ENCODE peak calls at places on chromosomes 7 and 10, in four cellular contexts. One of them, this sample, is unnamed.

GRCh38 chr7:155543011-155543881 is 3.1 kb downstream of the CNPY1 start:
- DNase-seq in right cardiac atrium: no peak
- DNase-seq in heart right ventricle: no peak
- DNase-seq in astrocyte of the spinal cord: no peak
- DNase-seq in this sample: no peak

GRCh38 chr7:12557282-12557681 is 13.2 kb upstream of the SCIN start:
- DNase-seq in right cardiac atrium: no peak
- DNase-seq in heart right ventricle: no peak
- DNase-seq in astrocyte of the spinal cord: no peak
- DNase-seq in this sample: no peak

GRCh38 chr10:110076559-110077318 is 69.0 kb downstream of the ADD3 start:
- DNase-seq in right cardiac atrium: peak
- DNase-seq in heart right ventricle: peak
- DNase-seq in astrocyte of the spinal cord: peak
- DNase-seq in this sample: no peak

GRCh38 chr7:19090526-19090925 is 26.9 kb downstream of the TWIST1 start:
- DNase-seq in right cardiac atrium: no peak
- DNase-seq in heart right ventricle: no peak
- DNase-seq in astrocyte of the spinal cord: no peak
- DNase-seq in this sample: no peak

GRCh38 chr7:50837965-50838364 is 55.3 kb upstream of the GRB10 start:
- DNase-seq in right cardiac atrium: no peak
- DNase-seq in heart right ventricle: no peak
- DNase-seq in astrocyte of the spinal cord: peak
- DNase-seq in this sample: no peak

GRCh38 chr7:123154231-123154860 is 45.4 kb downstream of the SLC13A1 start:
- DNase-seq in right cardiac atrium: peak
- DNase-seq in heart right ventricle: peak
- DNase-seq in astrocyte of the spinal cord: peak
- DNase-seq in this sample: peak

GRCh38 chr7:4186513-4186780 is 495.6 kb upstream of the FOXK1 start:
- DNase-seq in right cardiac atrium: no peak
- DNase-seq in heart right ventricle: no peak
- DNase-seq in astrocyte of the spinal cord: no peak
- DNase-seq in this sample: no peak

GRCh38 chr7:121397832-121398231 is 1.7 kb upstream of the FAM3C start:
- DNase-seq in right cardiac atrium: no peak
- DNase-seq in heart right ventricle: no peak
- DNase-seq in astrocyte of the spinal cord: no peak
- DNase-seq in this sample: no peak

GRCh38 chr10:77773631-77774426 is 136.2 kb upstream of the KCNMA1 start:
- DNase-seq in right cardiac atrium: no peak
- DNase-seq in heart right ventricle: no peak
- DNase-seq in astrocyte of the spinal cord: no peak
- DNase-seq in this sample: no peak

GRCh38 chr10:28631896-28632596 is 45.3 kb upstream of the BAMBI start:
- DNase-seq in right cardiac atrium: no peak
- DNase-seq in heart right ventricle: no peak
- DNase-seq in astrocyte of the spinal cord: peak
- DNase-seq in this sample: peak

GRCh38 chr7:142412551-142413193 is 154.8 kb upstream of the PRSS58 start:
- DNase-seq in right cardiac atrium: no peak
- DNase-seq in heart right ventricle: no peak
- DNase-seq in astrocyte of the spinal cord: peak
- DNase-seq in this sample: peak

GRCh38 chr10:14815681-14816080 is 22.2 kb downstream of the CDNF start:
- DNase-seq in right cardiac atrium: no peak
- DNase-seq in heart right ventricle: no peak
- DNase-seq in astrocyte of the spinal cord: no peak
- DNase-seq in this sample: no peak

GRCh38 chr7:43170571-43170970 is 58.1 kb downstream of the HECW1 start:
- DNase-seq in right cardiac atrium: no peak
- DNase-seq in heart right ventricle: no peak
- DNase-seq in astrocyte of the spinal cord: no peak
- DNase-seq in this sample: no peak

GRCh38 chr7:1418505-1419309 is 40.6 kb downstream of the MICALL2 start:
- DNase-seq in right cardiac atrium: peak
- DNase-seq in heart right ventricle: no peak
- DNase-seq in astrocyte of the spinal cord: no peak
- DNase-seq in this sample: peak

GRCh38 chr10:112950714-112951348 is 784 bp downstream of the TCF7L2 start:
- DNase-seq in right cardiac atrium: no peak
- DNase-seq in heart right ventricle: peak
- DNase-seq in astrocyte of the spinal cord: peak
- DNase-seq in this sample: no peak

GRCh38 chr7:127809285-127809702 is 157.3 kb downstream of the SND1 start:
- DNase-seq in right cardiac atrium: no peak
- DNase-seq in heart right ventricle: no peak
- DNase-seq in astrocyte of the spinal cord: peak
- DNase-seq in this sample: peak

GRCh38 chr10:13331641-13332040 is 16.5 kb downstream of the SEPHS1 start:
- DNase-seq in right cardiac atrium: no peak
- DNase-seq in heart right ventricle: no peak
- DNase-seq in astrocyte of the spinal cord: no peak
- DNase-seq in this sample: no peak

GRCh38 chr10:76382381-76382851 is 951.0 kb downstream of the LRMDA start:
- DNase-seq in right cardiac atrium: no peak
- DNase-seq in heart right ventricle: no peak
- DNase-seq in astrocyte of the spinal cord: peak
- DNase-seq in this sample: no peak

GRCh38 chr10:66457629-66458028 is 468.2 kb upstream of the LRRTM3 start:
- DNase-seq in right cardiac atrium: no peak
- DNase-seq in heart right ventricle: no peak
- DNase-seq in astrocyte of the spinal cord: no peak
- DNase-seq in this sample: no peak

GRCh38 chr7:71776726-71777125 is 635.4 kb downstream of the CALN1 start:
- DNase-seq in right cardiac atrium: no peak
- DNase-seq in heart right ventricle: no peak
- DNase-seq in astrocyte of the spinal cord: no peak
- DNase-seq in this sample: no peak

GRCh38 chr7:90180011-90180585 is 25.8 kb downstream of the STEAP1 start:
- DNase-seq in right cardiac atrium: no peak
- DNase-seq in heart right ventricle: no peak
- DNase-seq in astrocyte of the spinal cord: peak
- DNase-seq in this sample: no peak

GRCh38 chr10:125212150-125212809 is 51.9 kb upstream of the CTBP2 start:
- DNase-seq in right cardiac atrium: no peak
- DNase-seq in heart right ventricle: no peak
- DNase-seq in astrocyte of the spinal cord: no peak
- DNase-seq in this sample: no peak

GRCh38 chr7:6257602-6258001 is 14.8 kb downstream of the CYTH3 start:
- DNase-seq in right cardiac atrium: no peak
- DNase-seq in heart right ventricle: no peak
- DNase-seq in astrocyte of the spinal cord: no peak
- DNase-seq in this sample: no peak

GRCh38 chr10:76657337-76658012 is 980.1 kb downstream of the KCNMA1 start:
- DNase-seq in right cardiac atrium: no peak
- DNase-seq in heart right ventricle: no peak
- DNase-seq in astrocyte of the spinal cord: no peak
- DNase-seq in this sample: no peak

GRCh38 chr7:128281605-128282380 is 40.7 kb downstream of the LEP start:
- DNase-seq in right cardiac atrium: no peak
- DNase-seq in heart right ventricle: no peak
- DNase-seq in astrocyte of the spinal cord: no peak
- DNase-seq in this sample: no peak

DNA sequence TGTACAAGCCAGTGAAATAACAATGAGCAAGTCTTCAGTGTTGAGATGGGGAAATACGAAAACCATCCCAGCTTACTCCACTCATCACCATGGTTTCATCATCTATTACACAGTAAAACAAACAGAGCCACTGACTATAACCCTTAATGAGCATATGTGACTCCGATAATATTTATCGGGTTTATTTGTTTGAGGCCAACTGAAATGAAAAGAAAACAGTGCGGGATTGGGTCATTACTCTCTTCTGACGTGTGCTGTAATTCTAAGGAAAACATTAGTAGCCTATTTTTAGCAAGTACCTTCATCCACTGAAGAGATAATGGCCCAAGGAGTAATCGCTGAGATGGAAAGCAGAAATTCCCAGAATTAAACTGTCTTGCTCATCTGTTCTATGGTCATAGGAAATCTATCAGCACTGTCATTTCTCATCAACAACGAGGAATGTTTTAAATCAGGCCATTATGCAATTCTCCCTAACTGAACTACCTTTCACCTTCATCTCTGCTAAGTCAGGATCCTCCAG is 716.5 kb downstream of the INHBA start:
- DNase-seq in right cardiac atrium: no peak
- DNase-seq in heart right ventricle: no peak
- DNase-seq in astrocyte of the spinal cord: peak
- DNase-seq in this sample: no peak
- H3K4me3 ChIP-seq in right cardiac atrium: no peak
- H3K4me3 ChIP-seq in heart right ventricle: no peak
- H3K4me3 ChIP-seq in astrocyte of the spinal cord: no peak
- H3K4me3 ChIP-seq in this sample: no peak

DNA sequence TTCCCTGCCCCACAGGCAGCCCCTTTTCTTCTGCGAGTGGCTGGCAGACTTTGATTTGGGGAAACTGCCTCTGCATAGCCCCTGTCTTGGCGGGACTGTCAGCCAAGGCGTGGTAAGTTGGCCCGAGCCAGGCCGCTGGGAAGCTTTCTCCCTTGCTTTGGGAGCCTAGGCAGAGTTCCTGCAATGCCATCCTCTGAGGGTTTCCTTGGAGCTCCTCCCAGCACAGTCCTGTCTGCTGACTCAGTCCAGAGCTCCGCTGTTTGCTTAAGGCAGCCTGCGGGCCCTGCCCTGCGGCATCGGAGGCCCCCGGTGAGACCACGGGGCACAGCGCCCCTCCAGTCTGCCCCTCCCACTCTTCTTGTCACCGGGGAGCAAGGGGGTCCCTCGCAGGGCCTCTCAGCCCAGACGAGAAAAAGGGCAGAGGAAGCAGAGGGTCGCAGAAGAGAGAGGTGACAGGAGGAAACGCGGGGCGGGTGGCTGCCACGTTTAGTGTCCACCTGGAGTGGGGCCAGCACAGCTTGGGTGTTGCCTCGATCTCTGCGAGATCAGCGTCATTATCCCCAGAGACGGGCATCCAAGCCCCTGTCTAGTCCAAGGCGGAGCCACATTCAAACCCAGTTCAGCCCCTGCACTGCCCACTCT is 58.9 kb upstream of the CHST15 start:
- DNase-seq in right cardiac atrium: peak
- DNase-seq in heart right ventricle: peak
- DNase-seq in astrocyte of the spinal cord: peak
- DNase-seq in this sample: no peak
- H3K4me3 ChIP-seq in right cardiac atrium: no peak
- H3K4me3 ChIP-seq in heart right ventricle: no peak
- H3K4me3 ChIP-seq in astrocyte of the spinal cord: no peak
- H3K4me3 ChIP-seq in this sample: no peak

GRCh38 chr10:88540355-88540754 is 42.8 kb downstream of the RNLS start:
- DNase-seq in right cardiac atrium: no peak
- DNase-seq in heart right ventricle: no peak
- DNase-seq in astrocyte of the spinal cord: no peak
- DNase-seq in this sample: no peak

GRCh38 chr10:88538038-88538437 is 45.1 kb downstream of the RNLS start:
- DNase-seq in right cardiac atrium: no peak
- DNase-seq in heart right ventricle: no peak
- DNase-seq in astrocyte of the spinal cord: peak
- DNase-seq in this sample: no peak

GRCh38 chr10:88542522-88542921 is 40.6 kb downstream of the RNLS start:
- DNase-seq in right cardiac atrium: peak
- DNase-seq in heart right ventricle: no peak
- DNase-seq in astrocyte of the spinal cord: no peak
- DNase-seq in this sample: no peak

GRCh38 chr10:88544140-88544870 is 38.8 kb downstream of the RNLS start:
- DNase-seq in right cardiac atrium: no peak
- DNase-seq in heart right ventricle: no peak
- DNase-seq in astrocyte of the spinal cord: no peak
- DNase-seq in this sample: no peak

DNA sequence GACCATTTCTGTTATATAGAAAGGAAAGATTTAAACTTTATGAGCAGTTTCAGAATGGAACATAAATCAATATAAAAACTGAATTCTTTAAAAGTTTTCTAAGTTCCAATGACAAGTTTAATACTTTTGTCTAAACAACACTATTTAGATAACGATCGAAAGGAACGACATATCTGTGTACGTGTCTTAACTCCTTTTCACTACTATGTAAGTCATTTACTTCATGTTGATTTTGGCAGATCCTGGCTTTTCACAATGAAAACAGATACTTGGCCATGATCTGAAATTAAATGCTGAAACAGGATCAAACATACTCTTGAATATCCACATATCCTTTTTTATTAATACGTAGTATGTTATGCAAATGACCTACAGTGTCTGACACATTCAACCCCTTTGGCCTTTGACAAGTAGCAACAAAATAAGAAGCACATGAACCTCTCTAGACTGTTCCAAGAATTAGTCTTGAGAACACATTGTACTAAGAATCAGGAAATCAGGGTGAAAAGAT is 41.9 kb downstream of the RNLS start:
- DNase-seq in right cardiac atrium: no peak
- DNase-seq in heart right ventricle: no peak
- DNase-seq in astrocyte of the spinal cord: peak
- DNase-seq in this sample: no peak
- H3K4me3 ChIP-seq in right cardiac atrium: no peak
- H3K4me3 ChIP-seq in heart right ventricle: no peak
- H3K4me3 ChIP-seq in astrocyte of the spinal cord: no peak
- H3K4me3 ChIP-seq in this sample: no peak

GRCh38 chr10:73940634-73941221 is 29.8 kb downstream of the PLAU start:
- DNase-seq in right cardiac atrium: peak
- DNase-seq in heart right ventricle: peak
- DNase-seq in astrocyte of the spinal cord: peak
- DNase-seq in this sample: peak
- H3K4me3 ChIP-seq in right cardiac atrium: no peak
- H3K4me3 ChIP-seq in heart right ventricle: peak
- H3K4me3 ChIP-seq in astrocyte of the spinal cord: no peak
- H3K4me3 ChIP-seq in this sample: peak

GRCh38 chr10:95531041-95531809 is 29.9 kb downstream of the SORBS1 start:
- DNase-seq in right cardiac atrium: no peak
- DNase-seq in heart right ventricle: no peak
- DNase-seq in astrocyte of the spinal cord: no peak
- DNase-seq in this sample: no peak
- H3K4me3 ChIP-seq in right cardiac atrium: no peak
- H3K4me3 ChIP-seq in heart right ventricle: no peak
- H3K4me3 ChIP-seq in astrocyte of the spinal cord: no peak
- H3K4me3 ChIP-seq in this sample: no peak

GRCh38 chr7:49166441-49166840 is 242.1 kb downstream of the CDC14C start:
- DNase-seq in right cardiac atrium: no peak
- DNase-seq in heart right ventricle: no peak
- DNase-seq in astrocyte of the spinal cord: peak
- DNase-seq in this sample: peak
- H3K4me3 ChIP-seq in right cardiac atrium: no peak
- H3K4me3 ChIP-seq in heart right ventricle: no peak
- H3K4me3 ChIP-seq in astrocyte of the spinal cord: no peak
- H3K4me3 ChIP-seq in this sample: no peak

GRCh38 chr10:102917314-102917961 is 656 bp upstream of the CNNM2 start:
- DNase-seq in right cardiac atrium: peak
- DNase-seq in heart right ventricle: peak
- DNase-seq in astrocyte of the spinal cord: peak
- DNase-seq in this sample: peak

GRCh38 chr10:102918817-102919236 is 733 bp downstream of the CNNM2 start:
- DNase-seq in right cardiac atrium: no peak
- DNase-seq in heart right ventricle: no peak
- DNase-seq in astrocyte of the spinal cord: no peak
- DNase-seq in this sample: no peak

GRCh38 chr10:102917962-102918816 is at the start of gene CNNM2:
- DNase-seq in right cardiac atrium: peak
- DNase-seq in heart right ventricle: peak
- DNase-seq in astrocyte of the spinal cord: peak
- DNase-seq in this sample: peak

GRCh38 chr10:102919237-102919959 is 1.3 kb downstream of the CNNM2 start:
- DNase-seq in right cardiac atrium: peak
- DNase-seq in heart right ventricle: peak
- DNase-seq in astrocyte of the spinal cord: peak
- DNase-seq in this sample: no peak

GRCh38 chr10:102919992-102920736 is 2.1 kb downstream of the CNNM2 start:
- DNase-seq in right cardiac atrium: no peak
- DNase-seq in heart right ventricle: no peak
- DNase-seq in astrocyte of the spinal cord: no peak
- DNase-seq in this sample: no peak
- H3K4me3 ChIP-seq in right cardiac atrium: peak
- H3K4me3 ChIP-seq in heart right ventricle: peak
- H3K4me3 ChIP-seq in astrocyte of the spinal cord: peak
- H3K4me3 ChIP-seq in this sample: no peak

This sample was measured in Karpas-422.